ENCODE peak calls at places on chromosomes 5 and 9, in seven cellular contexts. C, N, A, H, X, G and Q are unnamed samples.
A peak's percentile ranks its signal among the peaks of the same experiment; 100 is the strongest.

GRCh38 chr9:15529566-15530324 is 19.0 kb upstream of the PSIP1 start:
- DNase-seq in C (peak; percentile 22), N (no peak), A (no peak), H (no peak), X (no peak), G (no peak), Q (no peak)

GRCh38 chr9:4090491-4090890 is 209.4 kb downstream of the GLIS3 start:
- DNase-seq in C (no peak), N (no peak), A (no peak), H (no peak), X (no peak), G (no peak), Q (no peak)

GRCh38 chr5:1781726-1782384 is 17.8 kb downstream of the MRPL36 start:
- DNase-seq in C (no peak), N (no peak), A (no peak), H (no peak), X (no peak), G (no peak), Q (no peak)

GRCh38 chr5:26323794-26324193 is 714.6 kb downstream of the CDH9 start:
- DNase-seq in C (no peak), N (no peak), A (no peak), H (no peak), X (no peak), G (no peak), Q (no peak)

GRCh38 chr9:71349218-71349617 is 227.8 kb upstream of the TRPM3 start:
- DNase-seq in C (peak; percentile 44), N (no peak), A (no peak), H (peak; percentile 64), X (no peak), G (no peak), Q (no peak)

GRCh38 chr5:136356747-136357469 is 8.4 kb downstream of the TRPC7 start:
- DNase-seq in C (no peak), N (no peak), A (no peak), H (no peak), X (no peak), G (no peak), Q (no peak)

GRCh38 chr9:35664531-35665470 is at the start of gene ARHGEF39:
- DNase-seq in C (peak; percentile 61), N (peak; percentile 68), A (peak; percentile 78), H (peak; percentile 70), X (peak; percentile 88), G (peak; percentile 57), Q (peak; percentile 68)

GRCh38 chr9:10571699-10572098 is 41.1 kb downstream of the PTPRD start:
- DNase-seq in C (no peak), N (no peak), A (no peak), H (no peak), X (no peak), G (no peak), Q (no peak)

GRCh38 chr5:98519530-98519929 is 253.9 kb upstream of the RGMB start:
- DNase-seq in C (peak; percentile 31), N (no peak), A (no peak), H (no peak), X (no peak), G (no peak), Q (no peak)

GRCh38 chr5:122515709-122516431 is 203.8 kb downstream of the SNCAIP start:
- DNase-seq in C (peak; percentile 81), N (peak; percentile 33), A (peak; percentile 18), H (peak; percentile 89), X (peak; percentile 36), G (no peak), Q (peak; percentile 22)

GRCh38 chr9:105676351-105676923 is 14.2 kb downstream of the TAL2 start:
- DNase-seq in C (no peak), N (no peak), A (no peak), H (no peak), X (no peak), G (no peak), Q (no peak)

GRCh38 chr5:152838241-152838786 is 433.2 kb upstream of the NMUR2 start:
- DNase-seq in C (no peak), N (no peak), A (peak; percentile 7), H (no peak), X (no peak), G (no peak), Q (no peak)

GRCh38 chr9:115689331-115689730 is 464.3 kb upstream of the PAPPA start:
- DNase-seq in C (no peak), N (no peak), A (no peak), H (no peak), X (no peak), G (no peak), Q (no peak)

GRCh38 chr5:28450997-28451396 is 1412.6 kb upstream of the CDH9 start:
- DNase-seq in C (no peak), N (no peak), A (no peak), H (no peak), X (no peak), G (no peak), Q (no peak)

GRCh38 chr9:126423022-126423708 is 96.5 kb downstream of the MVB12B start:
- DNase-seq in C (no peak), N (no peak), A (no peak), H (no peak), X (no peak), G (no peak), Q (peak; percentile 73)

GRCh38 chr5:143653256-143653655 is 158.7 kb upstream of the HMHB1 start:
- DNase-seq in C (no peak), N (no peak), A (no peak), H (no peak), X (no peak), G (no peak), Q (no peak)

GRCh38 chr5:57783693-57784092 is 301.1 kb upstream of the ACTBL2 start:
- DNase-seq in C (no peak), N (no peak), A (no peak), H (no peak), X (no peak), G (no peak), Q (no peak)

GRCh38 chr9:120931278-120932085 is 4.9 kb upstream of the TRAF1 start:
- DNase-seq in C (peak; percentile 76), N (no peak), A (peak; percentile 47), H (peak; percentile 80), X (no peak), G (peak; percentile 52), Q (peak; percentile 80)

DNA sequence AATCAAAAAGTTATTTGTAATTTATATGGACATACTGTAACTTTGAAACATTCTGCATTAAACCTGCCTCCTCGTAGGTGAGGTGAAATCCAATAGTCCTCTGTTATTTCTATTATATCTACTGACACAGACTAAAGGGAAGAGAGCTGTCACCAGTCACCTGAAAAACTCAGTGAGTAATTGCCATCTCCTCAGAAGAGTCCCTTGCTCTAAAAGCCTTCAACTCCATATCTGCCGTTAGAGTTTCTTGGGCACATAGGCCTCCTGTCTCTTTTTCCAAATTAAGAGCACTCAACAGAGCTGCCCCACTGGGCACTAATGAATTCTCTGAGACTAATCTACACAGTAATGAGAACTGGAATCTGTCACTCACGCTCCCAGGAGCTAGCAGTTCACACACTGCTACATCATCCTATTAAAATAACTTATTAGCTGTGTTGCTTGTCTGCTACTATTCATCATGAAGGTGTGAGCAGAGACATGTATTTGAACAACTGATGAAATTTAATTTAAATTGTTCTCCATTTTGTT is 67.3 kb upstream of the VCAN start:
- DNase-seq in C (no peak), N (no peak), A (peak; percentile 39), H (no peak), X (no peak), G (no peak), Q (no peak)
- H3K4me3 ChIP-seq in C (no peak overlapping the region), N (no peak overlapping the region), A (no peak overlapping the region), H (no peak overlapping the region), X (no peak overlapping the region), G (no peak overlapping the region), Q (no peak overlapping the region)

DNA sequence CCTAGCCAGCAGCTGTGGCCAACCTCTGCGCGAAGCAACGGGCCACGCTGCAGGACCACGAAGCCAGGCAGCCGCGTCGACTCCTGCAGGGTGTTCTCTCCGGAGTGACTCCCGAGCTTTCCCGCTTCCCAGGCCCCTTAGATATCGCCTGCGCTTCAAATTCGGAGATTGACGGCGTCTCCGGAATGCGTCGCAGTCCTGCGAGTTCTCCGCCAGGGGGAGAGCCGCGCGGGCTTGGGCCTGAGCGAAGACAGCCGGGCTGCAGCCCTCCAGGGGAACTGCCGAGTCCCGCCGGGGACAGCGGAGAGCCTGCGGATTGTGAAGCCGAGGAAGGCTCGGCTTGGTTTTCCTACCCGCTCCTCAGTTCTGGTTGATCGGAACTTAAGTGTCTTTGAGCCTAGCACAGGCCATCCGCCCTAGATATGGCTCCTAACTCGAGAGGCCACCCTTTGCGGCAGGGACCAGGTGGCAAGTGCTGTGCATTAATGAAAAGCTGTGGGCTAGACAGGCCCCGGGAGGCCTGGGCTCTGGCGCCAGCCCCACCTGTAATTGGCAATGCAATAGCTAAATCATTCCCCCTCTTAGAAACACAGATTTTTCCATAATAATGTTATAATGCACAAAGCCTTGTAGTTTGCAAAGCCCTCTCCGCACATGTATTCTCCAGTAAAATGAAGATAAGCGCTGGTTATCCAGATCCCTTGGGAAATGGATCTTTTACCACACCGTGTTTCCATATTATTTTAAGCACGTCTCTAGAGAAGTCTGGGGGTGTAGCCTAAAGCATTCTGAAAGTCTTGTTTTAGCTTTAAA is 863 bp upstream of the APBA1 start:
- DNase-seq in C (peak; percentile 84), N (peak; percentile 75), A (peak; percentile 83), H (peak; percentile 89), X (peak; percentile 82), G (peak; percentile 52), Q (peak; percentile 70)
- H3K4me3 ChIP-seq in C (peak overlapping the region; percentile 68), N (peak overlapping the region; percentile 59), A (peak overlapping the region; percentile 48), H (peak overlapping the region; percentile 71), X (peak overlapping the region; percentile 79), G (peak overlapping the region; percentile 73), Q (peak overlapping the region; percentile 68)

DNA sequence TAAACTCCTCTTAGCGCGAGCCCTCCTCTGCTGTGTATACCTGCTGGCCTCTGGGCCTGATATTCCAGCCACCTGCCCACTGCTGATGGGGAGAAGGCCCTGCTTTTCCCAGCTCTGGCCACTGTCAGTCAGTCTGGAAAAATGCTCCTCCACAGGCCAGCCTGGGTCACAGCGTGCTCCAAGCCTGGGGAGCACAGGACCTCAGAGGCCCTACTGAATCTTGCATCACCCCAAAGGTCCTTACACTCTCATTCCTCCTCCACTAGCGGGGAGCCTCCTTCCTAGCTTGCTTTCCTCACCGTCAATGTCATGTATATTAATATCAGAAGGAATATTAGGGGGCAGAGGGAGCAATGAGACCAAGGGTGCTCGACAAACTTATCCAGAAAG is 73.7 kb downstream of the SHB start:
- DNase-seq in C (no peak), N (no peak), A (no peak), H (no peak), X (no peak), G (no peak), Q (no peak)
- H3K4me3 ChIP-seq in C (no peak overlapping the region), N (no peak overlapping the region), A (no peak overlapping the region), H (no peak overlapping the region), X (no peak overlapping the region), G (no peak overlapping the region), Q (no peak overlapping the region)

GRCh38 chr5:73298251-73299016 is 125.4 kb downstream of the TMEM174 start:
- DNase-seq in C (no peak), N (no peak), A (no peak), H (no peak), X (no peak), G (no peak), Q (no peak)
- H3K4me3 ChIP-seq in C (no peak overlapping the region), N (no peak overlapping the region), A (no peak overlapping the region), H (no peak overlapping the region), X (no peak overlapping the region), G (no peak overlapping the region), Q (no peak overlapping the region)

DNA sequence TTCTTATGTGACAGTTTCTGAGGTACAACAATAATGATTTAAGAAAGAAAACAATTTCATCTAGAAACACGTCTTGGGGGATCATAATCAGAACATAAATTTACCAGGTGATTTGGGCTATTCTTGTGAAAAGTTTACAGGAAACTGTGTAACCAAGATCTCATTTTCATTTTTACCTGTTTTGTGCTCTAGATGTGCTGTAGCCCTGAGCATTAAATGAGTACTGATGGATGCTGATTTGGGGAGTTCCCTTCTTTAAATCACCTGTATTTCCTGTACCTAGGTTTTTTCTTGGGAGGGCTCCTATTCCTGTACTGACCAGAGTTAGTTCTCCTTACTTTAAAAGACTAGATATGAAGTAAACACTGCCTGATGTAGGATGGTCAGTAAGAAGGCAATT is 12.7 kb downstream of the MATR3 start:
- DNase-seq in C (no peak), N (no peak), A (no peak), H (no peak), X (no peak), G (no peak), Q (no peak)
- H3K4me3 ChIP-seq in C (no peak overlapping the region), N (no peak overlapping the region), A (no peak overlapping the region), H (no peak overlapping the region), X (no peak overlapping the region), G (no peak overlapping the region), Q (no peak overlapping the region)